ENCODE peak calls at places on chromosomes 2 and 18, in five cellular contexts. J is H54, H is GM10248, B is aorta, X is D341Med. V is an unnamed sample.

GRCh38 chr2:120349125-120349921 is 3.4 kb downstream of the INHBB start:
- DNase-seq in J (no peak), X (no peak), H (no peak), B (no peak), V (no peak)

GRCh38 chr18:433297-433696 is 67.2 kb downstream of the COLEC12 start:
- DNase-seq in B (no peak), J (no peak), H (no peak), X (no peak), V (no peak)

GRCh38 chr2:210964141-210964764 is 407.9 kb downstream of the CPS1 start:
- DNase-seq in J (no peak), X (no peak), B (no peak), H (no peak), V (no peak)

GRCh38 chr18:1676387-1676786 is 771.7 kb downstream of the ADCYAP1 start:
- DNase-seq in X (no peak), J (no peak), B (no peak), H (no peak), V (no peak)

GRCh38 chr18:24362757-24363156 is 34.9 kb downstream of the OSBPL1A start:
- DNase-seq in J (no peak), B (no peak), H (no peak), X (no peak), V (no peak)

GRCh38 chr2:222933458-222933857 is 72.6 kb downstream of the ACSL3 start:
- DNase-seq in B (no peak), X (no peak), H (no peak), J (no peak), V (no peak)

GRCh38 chr18:59220784-59221765 is 1.1 kb downstream of the GRP start:
- DNase-seq in H (no peak), X (peak), J (no peak), B (peak), V (no peak)

GRCh38 chr2:193627187-193627917 is 1432.6 kb upstream of the TMEFF2 start:
- DNase-seq in J (no peak), H (no peak), X (no peak), B (no peak), V (no peak)

GRCh38 chr2:119744335-119744939 is 15.3 kb upstream of the PTPN4 start:
- DNase-seq in X (no peak), H (no peak), J (peak), B (no peak), V (no peak)

GRCh38 chr2:67798536-67799160 is 264.2 kb downstream of the C1D start:
- DNase-seq in B (no peak), H (no peak), X (no peak), J (no peak), V (no peak)

GRCh38 chr2:158676696-158677095 is 118.4 kb upstream of the DAPL1 start:
- DNase-seq in H (no peak), J (no peak), X (no peak), B (no peak), V (no peak)

GRCh38 chr2:31888550-31888949 is 122.3 kb downstream of the MEMO1 start:
- DNase-seq in H (no peak), B (no peak), X (no peak), J (no peak), V (no peak)

GRCh38 chr18:75727479-75727878 is 300.0 kb upstream of the SMIM21 start:
- DNase-seq in B (no peak), J (no peak), X (peak), H (peak), V (peak)

GRCh38 chr2:215698566-215698965 is 262.7 kb upstream of the FN1 start:
- DNase-seq in H (no peak), X (no peak), B (no peak), J (no peak), V (no peak)

GRCh38 chr2:134718956-134719814 is at the start of gene TMEM163:
- DNase-seq in J (no peak), H (peak), X (no peak), B (no peak), V (no peak)

GRCh38 chr2:73286134-73286533 is 1.9 kb upstream of the FBXO41 start:
- DNase-seq in B (no peak), J (no peak), X (no peak), H (no peak), V (no peak)

GRCh38 chr2:133627741-133628140 is 59.5 kb upstream of the NCKAP5 start:
- DNase-seq in J (no peak), H (no peak), X (no peak), B (no peak), V (no peak)

GRCh38 chr2:28558918-28559317 is 63.1 kb downstream of the PLB1 start:
- DNase-seq in B (no peak), H (no peak), J (no peak), X (no peak), V (no peak)

GRCh38 chr2:61255580-61256437 is 93.8 kb downstream of the C2orf74 start:
- DNase-seq in B (no peak), X (no peak), J (peak), H (no peak), V (no peak)

GRCh38 chr2:226583715-226584114 is 215.9 kb downstream of the IRS1 start:
- DNase-seq in J (peak), X (no peak), H (no peak), B (no peak), V (no peak)

GRCh38 chr2:195756218-195756941 is 99.4 kb downstream of the SLC39A10 start:
- DNase-seq in X (no peak), H (no peak), J (no peak), B (no peak), V (no peak)

GRCh38 chr2:112881217-112882000 is 29.6 kb upstream of the IL37 start:
- DNase-seq in B (no peak), J (peak), X (no peak), H (peak), V (no peak)

GRCh38 chr2:145123606-145124005 is 603.7 kb upstream of the ZEB2 start:
- DNase-seq in X (no peak), H (no peak), J (no peak), B (no peak), V (no peak)

GRCh38 chr2:73985318-73986084 is 791 bp downstream of the TET3 start:
- DNase-seq in J (no peak), H (peak), B (peak), X (peak), V (peak)

V was measured in sciatic nerve.